ENCODE peak calls at places on chromosomes 16 and 17, in seven cellular contexts. W is NCI-H1436, B is EH, R is NCI-H1048, U is NCI-H460, O is A549, Q is G401. Z is an unnamed sample.
A peak's percentile ranks its signal among the peaks of the same experiment; 100 is the strongest.

GRCh38 chr16:72072514-72073342 is 9.7 kb downstream of the HPR start:
- DNase-seq in W (no peak), B (peak; percentile 31), R (no peak), U (no peak), O (no peak), Q (no peak), Z (no peak)

GRCh38 chr16:49459953-49460735 is 86.5 kb downstream of the C16orf78 start:
- DNase-seq in W (no peak), B (no peak), R (no peak), U (no peak), O (no peak), Q (no peak), Z (no peak)

GRCh38 chr16:49876716-49877129 is 20.8 kb upstream of the ZNF423 start:
- DNase-seq in W (no peak), B (peak; percentile 16), R (no peak), U (no peak), O (peak; percentile 40), Q (no peak), Z (peak; percentile 91)

GRCh38 chr17:78416791-78417530 is 38.5 kb downstream of the PGS1 start:
- DNase-seq in W (no peak), B (no peak), R (no peak), U (no peak), O (no peak), Q (no peak), Z (no peak)

GRCh38 chr17:83092186-83092585 is 12.8 kb downstream of the METRNL start:
- DNase-seq in W (no peak), B (no peak), R (no peak), U (no peak), O (no peak), Q (no peak), Z (no peak)

GRCh38 chr16:86665319-86665675 is 86.9 kb downstream of the FOXL1 start:
- DNase-seq in W (no peak), B (peak; percentile 90), R (no peak), U (no peak), O (peak; percentile 81), Q (no peak), Z (no peak)

GRCh38 chr17:76142044-76143041 is 1.3 kb upstream of the FOXJ1 start:
- DNase-seq in W (no peak), B (no peak), R (no peak), U (no peak), O (no peak), Q (no peak), Z (no peak)

GRCh38 chr17:80782536-80783427 is 208.9 kb upstream of the CHMP6 start:
- DNase-seq in W (no peak), B (peak; percentile 60), R (no peak), U (no peak), O (peak; percentile 46), Q (no peak), Z (no peak)

GRCh38 chr16:80051040-80051439 is 450.5 kb upstream of the MAF start:
- DNase-seq in W (no peak), B (no peak), R (no peak), U (no peak), O (no peak), Q (no peak), Z (no peak)